ENCODE peak calls at places on chromosome 12, in nine cellular contexts. One of them, this sample, is unnamed.
A peak's percentile ranks its signal among the peaks of the same experiment; 100 is the strongest.

GRCh38 chr12:93183940-93184663 is 193.6 kb upstream of the NUDT4 start:
- DNase-seq in stimulated activated CD8-positive, alpha-beta memory T cell treated with anti-CD3 and anti-CD28 coated beads, Interleukin-7, amount 100 ng/mL, for 48 hours: no peak
- DNase-seq in GM12865: peak; percentile 81
- DNase-seq in NCI-H524: no peak
- DNase-seq in astrocyte of the spinal cord: no peak
- DNase-seq in GDM1: peak; percentile 58
- DNase-seq in iPS-NIHi11: no peak
- DNase-seq in stimulated activated CD4-positive, alpha-beta T cell treated with anti-CD3 and anti-CD28 coated beads, Interleukin-15, amount 100 ng/mL, for 1 hour: no peak
- DNase-seq in amniotic stem cell: no peak
- DNase-seq in this sample: no peak

GRCh38 chr12:93662961-93663728 is 14.0 kb upstream of the CRADD start:
- DNase-seq in GM12865: no peak
- DNase-seq in GDM1: no peak
- DNase-seq in iPS-NIHi11: no peak
- DNase-seq in astrocyte of the spinal cord: no peak
- DNase-seq in stimulated activated CD4-positive, alpha-beta T cell treated with anti-CD3 and anti-CD28 coated beads, Interleukin-15, amount 100 ng/mL, for 1 hour: no peak
- DNase-seq in amniotic stem cell: no peak
- DNase-seq in NCI-H524: no peak
- DNase-seq in stimulated activated CD8-positive, alpha-beta memory T cell treated with anti-CD3 and anti-CD28 coated beads, Interleukin-7, amount 100 ng/mL, for 48 hours: no peak
- DNase-seq in this sample: no peak

GRCh38 chr12:25364529-25365339 is 114.0 kb upstream of the KRAS start:
- DNase-seq in astrocyte of the spinal cord: no peak
- DNase-seq in GDM1: no peak
- DNase-seq in amniotic stem cell: no peak
- DNase-seq in stimulated activated CD8-positive, alpha-beta memory T cell treated with anti-CD3 and anti-CD28 coated beads, Interleukin-7, amount 100 ng/mL, for 48 hours: peak; percentile 34
- DNase-seq in NCI-H524: no peak
- DNase-seq in stimulated activated CD4-positive, alpha-beta T cell treated with anti-CD3 and anti-CD28 coated beads, Interleukin-15, amount 100 ng/mL, for 1 hour: peak; percentile 23
- DNase-seq in GM12865: peak; percentile 76
- DNase-seq in iPS-NIHi11: no peak
- DNase-seq in this sample: no peak

GRCh38 chr12:59077153-59077930 is 157.0 kb upstream of the LRIG3 start:
- DNase-seq in stimulated activated CD4-positive, alpha-beta T cell treated with anti-CD3 and anti-CD28 coated beads, Interleukin-15, amount 100 ng/mL, for 1 hour: no peak
- DNase-seq in GM12865: no peak
- DNase-seq in astrocyte of the spinal cord: no peak
- DNase-seq in stimulated activated CD8-positive, alpha-beta memory T cell treated with anti-CD3 and anti-CD28 coated beads, Interleukin-7, amount 100 ng/mL, for 48 hours: no peak
- DNase-seq in GDM1: no peak
- DNase-seq in iPS-NIHi11: no peak
- DNase-seq in amniotic stem cell: no peak
- DNase-seq in NCI-H524: no peak
- DNase-seq in this sample: no peak

GRCh38 chr12:111457577-111457976 is 51.9 kb downstream of the SH2B3 start:
- DNase-seq in GDM1: no peak
- DNase-seq in iPS-NIHi11: no peak
- DNase-seq in stimulated activated CD8-positive, alpha-beta memory T cell treated with anti-CD3 and anti-CD28 coated beads, Interleukin-7, amount 100 ng/mL, for 48 hours: no peak
- DNase-seq in NCI-H524: no peak
- DNase-seq in stimulated activated CD4-positive, alpha-beta T cell treated with anti-CD3 and anti-CD28 coated beads, Interleukin-15, amount 100 ng/mL, for 1 hour: no peak
- DNase-seq in GM12865: no peak
- DNase-seq in astrocyte of the spinal cord: no peak
- DNase-seq in amniotic stem cell: no peak
- DNase-seq in this sample: no peak

GRCh38 chr12:41980390-41980789 is 164.3 kb downstream of the GXYLT1 start:
- DNase-seq in iPS-NIHi11: no peak
- DNase-seq in GDM1: no peak
- DNase-seq in stimulated activated CD4-positive, alpha-beta T cell treated with anti-CD3 and anti-CD28 coated beads, Interleukin-15, amount 100 ng/mL, for 1 hour: no peak
- DNase-seq in NCI-H524: no peak
- DNase-seq in amniotic stem cell: no peak
- DNase-seq in GM12865: no peak
- DNase-seq in stimulated activated CD8-positive, alpha-beta memory T cell treated with anti-CD3 and anti-CD28 coated beads, Interleukin-7, amount 100 ng/mL, for 48 hours: no peak
- DNase-seq in astrocyte of the spinal cord: no peak
- DNase-seq in this sample: no peak

GRCh38 chr12:116508145-116509121 is 50.7 kb upstream of the MAP1LC3B2 start:
- DNase-seq in amniotic stem cell: no peak
- DNase-seq in GDM1: no peak
- DNase-seq in iPS-NIHi11: peak; percentile 61
- DNase-seq in astrocyte of the spinal cord: no peak
- DNase-seq in stimulated activated CD4-positive, alpha-beta T cell treated with anti-CD3 and anti-CD28 coated beads, Interleukin-15, amount 100 ng/mL, for 1 hour: peak; percentile 19
- DNase-seq in NCI-H524: peak; percentile 29
- DNase-seq in GM12865: no peak
- DNase-seq in stimulated activated CD8-positive, alpha-beta memory T cell treated with anti-CD3 and anti-CD28 coated beads, Interleukin-7, amount 100 ng/mL, for 48 hours: no peak
- DNase-seq in this sample: no peak

GRCh38 chr12:47317182-47317915 is 237.6 kb upstream of the AMIGO2 start:
- DNase-seq in stimulated activated CD8-positive, alpha-beta memory T cell treated with anti-CD3 and anti-CD28 coated beads, Interleukin-7, amount 100 ng/mL, for 48 hours: no peak
- DNase-seq in NCI-H524: no peak
- DNase-seq in stimulated activated CD4-positive, alpha-beta T cell treated with anti-CD3 and anti-CD28 coated beads, Interleukin-15, amount 100 ng/mL, for 1 hour: no peak
- DNase-seq in GDM1: no peak
- DNase-seq in astrocyte of the spinal cord: no peak
- DNase-seq in amniotic stem cell: no peak
- DNase-seq in GM12865: peak; percentile 44
- DNase-seq in iPS-NIHi11: no peak
- DNase-seq in this sample: no peak

GRCh38 chr12:100566887-100567637 is 6.4 kb upstream of the GAS2L3 start:
- DNase-seq in stimulated activated CD8-positive, alpha-beta memory T cell treated with anti-CD3 and anti-CD28 coated beads, Interleukin-7, amount 100 ng/mL, for 48 hours: no peak
- DNase-seq in NCI-H524: no peak
- DNase-seq in GM12865: peak; percentile 66
- DNase-seq in iPS-NIHi11: no peak
- DNase-seq in GDM1: peak; percentile 27
- DNase-seq in amniotic stem cell: no peak
- DNase-seq in stimulated activated CD4-positive, alpha-beta T cell treated with anti-CD3 and anti-CD28 coated beads, Interleukin-15, amount 100 ng/mL, for 1 hour: no peak
- DNase-seq in astrocyte of the spinal cord: no peak
- DNase-seq in this sample: no peak

GRCh38 chr12:132250707-132251106 is 78.7 kb downstream of the GALNT9 start:
- DNase-seq in GM12865: no peak
- DNase-seq in stimulated activated CD4-positive, alpha-beta T cell treated with anti-CD3 and anti-CD28 coated beads, Interleukin-15, amount 100 ng/mL, for 1 hour: no peak
- DNase-seq in iPS-NIHi11: no peak
- DNase-seq in amniotic stem cell: no peak
- DNase-seq in stimulated activated CD8-positive, alpha-beta memory T cell treated with anti-CD3 and anti-CD28 coated beads, Interleukin-7, amount 100 ng/mL, for 48 hours: no peak
- DNase-seq in astrocyte of the spinal cord: no peak
- DNase-seq in GDM1: no peak
- DNase-seq in NCI-H524: no peak
- DNase-seq in this sample: no peak

GRCh38 chr12:131980263-131980662 is 30.5 kb downstream of the EP400 start:
- DNase-seq in GDM1: no peak
- DNase-seq in stimulated activated CD8-positive, alpha-beta memory T cell treated with anti-CD3 and anti-CD28 coated beads, Interleukin-7, amount 100 ng/mL, for 48 hours: no peak
- DNase-seq in GM12865: no peak
- DNase-seq in iPS-NIHi11: no peak
- DNase-seq in NCI-H524: peak; percentile 3
- DNase-seq in amniotic stem cell: no peak
- DNase-seq in astrocyte of the spinal cord: no peak
- DNase-seq in stimulated activated CD4-positive, alpha-beta T cell treated with anti-CD3 and anti-CD28 coated beads, Interleukin-15, amount 100 ng/mL, for 1 hour: no peak
- DNase-seq in this sample: no peak

GRCh38 chr12:25789520-25789919 is 169.0 kb upstream of the RASSF8 start:
- DNase-seq in stimulated activated CD8-positive, alpha-beta memory T cell treated with anti-CD3 and anti-CD28 coated beads, Interleukin-7, amount 100 ng/mL, for 48 hours: no peak
- DNase-seq in astrocyte of the spinal cord: peak; percentile 47
- DNase-seq in amniotic stem cell: no peak
- DNase-seq in iPS-NIHi11: no peak
- DNase-seq in NCI-H524: no peak
- DNase-seq in GDM1: no peak
- DNase-seq in GM12865: no peak
- DNase-seq in stimulated activated CD4-positive, alpha-beta T cell treated with anti-CD3 and anti-CD28 coated beads, Interleukin-15, amount 100 ng/mL, for 1 hour: no peak
- DNase-seq in this sample: no peak

GRCh38 chr12:109744026-109744425 is 30.4 kb downstream of the FAM222A start:
- DNase-seq in NCI-H524: no peak
- DNase-seq in GDM1: no peak
- DNase-seq in amniotic stem cell: no peak
- DNase-seq in iPS-NIHi11: no peak
- DNase-seq in stimulated activated CD4-positive, alpha-beta T cell treated with anti-CD3 and anti-CD28 coated beads, Interleukin-15, amount 100 ng/mL, for 1 hour: no peak
- DNase-seq in stimulated activated CD8-positive, alpha-beta memory T cell treated with anti-CD3 and anti-CD28 coated beads, Interleukin-7, amount 100 ng/mL, for 48 hours: no peak
- DNase-seq in astrocyte of the spinal cord: no peak
- DNase-seq in GM12865: no peak
- DNase-seq in this sample: no peak

GRCh38 chr12:104306943-104307654 is 3.6 kb downstream of the EID3 start:
- DNase-seq in astrocyte of the spinal cord: no peak
- DNase-seq in GM12865: no peak
- DNase-seq in NCI-H524: no peak
- DNase-seq in stimulated activated CD4-positive, alpha-beta T cell treated with anti-CD3 and anti-CD28 coated beads, Interleukin-15, amount 100 ng/mL, for 1 hour: no peak
- DNase-seq in GDM1: no peak
- DNase-seq in iPS-NIHi11: no peak
- DNase-seq in stimulated activated CD8-positive, alpha-beta memory T cell treated with anti-CD3 and anti-CD28 coated beads, Interleukin-7, amount 100 ng/mL, for 48 hours: no peak
- DNase-seq in amniotic stem cell: no peak
- DNase-seq in this sample: no peak

GRCh38 chr12:6853626-6854025 is 1.7 kb downstream of the USP5 start:
- DNase-seq in GDM1: no peak
- DNase-seq in stimulated activated CD8-positive, alpha-beta memory T cell treated with anti-CD3 and anti-CD28 coated beads, Interleukin-7, amount 100 ng/mL, for 48 hours: no peak
- DNase-seq in astrocyte of the spinal cord: no peak
- DNase-seq in iPS-NIHi11: no peak
- DNase-seq in GM12865: no peak
- DNase-seq in amniotic stem cell: no peak
- DNase-seq in stimulated activated CD4-positive, alpha-beta T cell treated with anti-CD3 and anti-CD28 coated beads, Interleukin-15, amount 100 ng/mL, for 1 hour: no peak
- DNase-seq in NCI-H524: no peak
- DNase-seq in this sample: no peak

GRCh38 chr12:99984271-99985128 is at the start of gene ANKS1B:
- DNase-seq in stimulated activated CD8-positive, alpha-beta memory T cell treated with anti-CD3 and anti-CD28 coated beads, Interleukin-7, amount 100 ng/mL, for 48 hours: no peak
- DNase-seq in GM12865: peak; percentile 20
- DNase-seq in astrocyte of the spinal cord: peak; percentile 15
- DNase-seq in iPS-NIHi11: peak; percentile 85
- DNase-seq in amniotic stem cell: peak; percentile 47
- DNase-seq in GDM1: no peak
- DNase-seq in NCI-H524: peak; percentile 78
- DNase-seq in stimulated activated CD4-positive, alpha-beta T cell treated with anti-CD3 and anti-CD28 coated beads, Interleukin-15, amount 100 ng/mL, for 1 hour: no peak
- DNase-seq in this sample: peak; percentile 3

GRCh38 chr12:86389949-86390348 is 133.8 kb upstream of the MGAT4C start:
- DNase-seq in GDM1: no peak
- DNase-seq in amniotic stem cell: no peak
- DNase-seq in NCI-H524: no peak
- DNase-seq in iPS-NIHi11: no peak
- DNase-seq in stimulated activated CD8-positive, alpha-beta memory T cell treated with anti-CD3 and anti-CD28 coated beads, Interleukin-7, amount 100 ng/mL, for 48 hours: no peak
- DNase-seq in GM12865: no peak
- DNase-seq in stimulated activated CD4-positive, alpha-beta T cell treated with anti-CD3 and anti-CD28 coated beads, Interleukin-15, amount 100 ng/mL, for 1 hour: no peak
- DNase-seq in astrocyte of the spinal cord: peak; percentile 59
- DNase-seq in this sample: no peak

GRCh38 chr12:105967038-105967776 is 171.5 kb downstream of the NUAK1 start:
- DNase-seq in GM12865: no peak
- DNase-seq in amniotic stem cell: no peak
- DNase-seq in GDM1: no peak
- DNase-seq in NCI-H524: no peak
- DNase-seq in astrocyte of the spinal cord: peak; percentile 38
- DNase-seq in stimulated activated CD8-positive, alpha-beta memory T cell treated with anti-CD3 and anti-CD28 coated beads, Interleukin-7, amount 100 ng/mL, for 48 hours: no peak
- DNase-seq in iPS-NIHi11: no peak
- DNase-seq in stimulated activated CD4-positive, alpha-beta T cell treated with anti-CD3 and anti-CD28 coated beads, Interleukin-15, amount 100 ng/mL, for 1 hour: no peak
- DNase-seq in this sample: no peak

GRCh38 chr12:61362037-61362436 is 898.2 kb upstream of the USP15 start:
- DNase-seq in stimulated activated CD8-positive, alpha-beta memory T cell treated with anti-CD3 and anti-CD28 coated beads, Interleukin-7, amount 100 ng/mL, for 48 hours: no peak
- DNase-seq in amniotic stem cell: no peak
- DNase-seq in iPS-NIHi11: no peak
- DNase-seq in astrocyte of the spinal cord: no peak
- DNase-seq in stimulated activated CD4-positive, alpha-beta T cell treated with anti-CD3 and anti-CD28 coated beads, Interleukin-15, amount 100 ng/mL, for 1 hour: no peak
- DNase-seq in NCI-H524: no peak
- DNase-seq in GM12865: no peak
- DNase-seq in GDM1: no peak
- DNase-seq in this sample: no peak

GRCh38 chr12:122190842-122191668 is 8.1 kb downstream of the LRRC43 start:
- DNase-seq in GDM1: peak; percentile 24
- DNase-seq in amniotic stem cell: no peak
- DNase-seq in iPS-NIHi11: peak; percentile 84
- DNase-seq in stimulated activated CD8-positive, alpha-beta memory T cell treated with anti-CD3 and anti-CD28 coated beads, Interleukin-7, amount 100 ng/mL, for 48 hours: peak; percentile 46
- DNase-seq in NCI-H524: peak; percentile 63
- DNase-seq in astrocyte of the spinal cord: peak; percentile 50
- DNase-seq in stimulated activated CD4-positive, alpha-beta T cell treated with anti-CD3 and anti-CD28 coated beads, Interleukin-15, amount 100 ng/mL, for 1 hour: peak; percentile 50
- DNase-seq in GM12865: peak; percentile 78
- DNase-seq in this sample: no peak

GRCh38 chr12:79317184-79317847 is 373.4 kb downstream of the PAWR start:
- DNase-seq in amniotic stem cell: no peak
- DNase-seq in NCI-H524: no peak
- DNase-seq in iPS-NIHi11: no peak
- DNase-seq in GM12865: no peak
- DNase-seq in stimulated activated CD8-positive, alpha-beta memory T cell treated with anti-CD3 and anti-CD28 coated beads, Interleukin-7, amount 100 ng/mL, for 48 hours: no peak
- DNase-seq in astrocyte of the spinal cord: no peak
- DNase-seq in GDM1: no peak
- DNase-seq in stimulated activated CD4-positive, alpha-beta T cell treated with anti-CD3 and anti-CD28 coated beads, Interleukin-15, amount 100 ng/mL, for 1 hour: no peak
- DNase-seq in this sample: no peak

GRCh38 chr12:99911076-99911475 is 73.7 kb downstream of the ANKS1B start:
- DNase-seq in stimulated activated CD8-positive, alpha-beta memory T cell treated with anti-CD3 and anti-CD28 coated beads, Interleukin-7, amount 100 ng/mL, for 48 hours: no peak
- DNase-seq in astrocyte of the spinal cord: peak; percentile 83
- DNase-seq in iPS-NIHi11: no peak
- DNase-seq in amniotic stem cell: peak; percentile 96
- DNase-seq in NCI-H524: no peak
- DNase-seq in GM12865: no peak
- DNase-seq in GDM1: no peak
- DNase-seq in stimulated activated CD4-positive, alpha-beta T cell treated with anti-CD3 and anti-CD28 coated beads, Interleukin-15, amount 100 ng/mL, for 1 hour: no peak
- DNase-seq in this sample: no peak

GRCh38 chr12:86634706-86635410 is 378.7 kb upstream of the MGAT4C start:
- DNase-seq in iPS-NIHi11: no peak
- DNase-seq in stimulated activated CD4-positive, alpha-beta T cell treated with anti-CD3 and anti-CD28 coated beads, Interleukin-15, amount 100 ng/mL, for 1 hour: no peak
- DNase-seq in amniotic stem cell: no peak
- DNase-seq in GM12865: no peak
- DNase-seq in GDM1: no peak
- DNase-seq in stimulated activated CD8-positive, alpha-beta memory T cell treated with anti-CD3 and anti-CD28 coated beads, Interleukin-7, amount 100 ng/mL, for 48 hours: no peak
- DNase-seq in NCI-H524: no peak
- DNase-seq in astrocyte of the spinal cord: peak; percentile 5
- DNase-seq in this sample: no peak

GRCh38 chr12:123533672-123534643 is at the start of gene RILPL1:
- DNase-seq in GDM1: no peak
- DNase-seq in amniotic stem cell: no peak
- DNase-seq in stimulated activated CD4-positive, alpha-beta T cell treated with anti-CD3 and anti-CD28 coated beads, Interleukin-15, amount 100 ng/mL, for 1 hour: peak; percentile 46
- DNase-seq in NCI-H524: peak; percentile 46
- DNase-seq in GM12865: peak; percentile 48
- DNase-seq in astrocyte of the spinal cord: peak; percentile 27
- DNase-seq in stimulated activated CD8-positive, alpha-beta memory T cell treated with anti-CD3 and anti-CD28 coated beads, Interleukin-7, amount 100 ng/mL, for 48 hours: peak; percentile 4
- DNase-seq in iPS-NIHi11: peak; percentile 86
- DNase-seq in this sample: no peak

GRCh38 chr12:104519190-104519857 is 62.6 kb downstream of the CHST11 start:
- DNase-seq in stimulated activated CD4-positive, alpha-beta T cell treated with anti-CD3 and anti-CD28 coated beads, Interleukin-15, amount 100 ng/mL, for 1 hour: no peak
- DNase-seq in GM12865: no peak
- DNase-seq in NCI-H524: no peak
- DNase-seq in iPS-NIHi11: no peak
- DNase-seq in amniotic stem cell: no peak
- DNase-seq in GDM1: peak; percentile 76
- DNase-seq in stimulated activated CD8-positive, alpha-beta memory T cell treated with anti-CD3 and anti-CD28 coated beads, Interleukin-7, amount 100 ng/mL, for 48 hours: peak; percentile 17
- DNase-seq in astrocyte of the spinal cord: no peak
- DNase-seq in this sample: no peak

GRCh38 chr12:71958457-71958856 is 19.8 kb downstream of the TPH2 start:
- DNase-seq in iPS-NIHi11: no peak
- DNase-seq in GM12865: no peak
- DNase-seq in NCI-H524: no peak
- DNase-seq in stimulated activated CD8-positive, alpha-beta memory T cell treated with anti-CD3 and anti-CD28 coated beads, Interleukin-7, amount 100 ng/mL, for 48 hours: no peak
- DNase-seq in stimulated activated CD4-positive, alpha-beta T cell treated with anti-CD3 and anti-CD28 coated beads, Interleukin-15, amount 100 ng/mL, for 1 hour: no peak
- DNase-seq in GDM1: no peak
- DNase-seq in astrocyte of the spinal cord: peak; percentile 10
- DNase-seq in amniotic stem cell: no peak
- DNase-seq in this sample: no peak

GRCh38 chr12:131695968-131696367 is 14.9 kb upstream of the SFSWAP start:
- DNase-seq in amniotic stem cell: no peak
- DNase-seq in stimulated activated CD4-positive, alpha-beta T cell treated with anti-CD3 and anti-CD28 coated beads, Interleukin-15, amount 100 ng/mL, for 1 hour: no peak
- DNase-seq in iPS-NIHi11: no peak
- DNase-seq in GM12865: no peak
- DNase-seq in stimulated activated CD8-positive, alpha-beta memory T cell treated with anti-CD3 and anti-CD28 coated beads, Interleukin-7, amount 100 ng/mL, for 48 hours: no peak
- DNase-seq in NCI-H524: no peak
- DNase-seq in astrocyte of the spinal cord: no peak
- DNase-seq in GDM1: no peak
- DNase-seq in this sample: no peak

GRCh38 chr12:98745578-98746391 is 100.7 kb downstream of the APAF1 start:
- DNase-seq in astrocyte of the spinal cord: no peak
- DNase-seq in GDM1: no peak
- DNase-seq in iPS-NIHi11: no peak
- DNase-seq in amniotic stem cell: no peak
- DNase-seq in GM12865: peak; percentile 9
- DNase-seq in NCI-H524: peak; percentile 20
- DNase-seq in stimulated activated CD4-positive, alpha-beta T cell treated with anti-CD3 and anti-CD28 coated beads, Interleukin-15, amount 100 ng/mL, for 1 hour: peak; percentile 12
- DNase-seq in stimulated activated CD8-positive, alpha-beta memory T cell treated with anti-CD3 and anti-CD28 coated beads, Interleukin-7, amount 100 ng/mL, for 48 hours: no peak
- DNase-seq in this sample: no peak

GRCh38 chr12:1528791-1529190 is 65.6 kb downstream of the FBXL14 start:
- DNase-seq in stimulated activated CD4-positive, alpha-beta T cell treated with anti-CD3 and anti-CD28 coated beads, Interleukin-15, amount 100 ng/mL, for 1 hour: no peak
- DNase-seq in GDM1: no peak
- DNase-seq in NCI-H524: no peak
- DNase-seq in GM12865: no peak
- DNase-seq in stimulated activated CD8-positive, alpha-beta memory T cell treated with anti-CD3 and anti-CD28 coated beads, Interleukin-7, amount 100 ng/mL, for 48 hours: no peak
- DNase-seq in iPS-NIHi11: no peak
- DNase-seq in astrocyte of the spinal cord: no peak
- DNase-seq in amniotic stem cell: no peak
- DNase-seq in this sample: no peak

GRCh38 chr12:87157791-87158190 is 871.4 kb downstream of the C12orf50 start:
- DNase-seq in stimulated activated CD4-positive, alpha-beta T cell treated with anti-CD3 and anti-CD28 coated beads, Interleukin-15, amount 100 ng/mL, for 1 hour: no peak
- DNase-seq in NCI-H524: no peak
- DNase-seq in GM12865: no peak
- DNase-seq in GDM1: no peak
- DNase-seq in astrocyte of the spinal cord: peak; percentile 96
- DNase-seq in stimulated activated CD8-positive, alpha-beta memory T cell treated with anti-CD3 and anti-CD28 coated beads, Interleukin-7, amount 100 ng/mL, for 48 hours: no peak
- DNase-seq in iPS-NIHi11: no peak
- DNase-seq in amniotic stem cell: peak; percentile 85
- DNase-seq in this sample: no peak

GRCh38 chr12:113796086-113796827 is 169.9 kb downstream of the RBM19 start:
- DNase-seq in GDM1: no peak
- DNase-seq in stimulated activated CD8-positive, alpha-beta memory T cell treated with anti-CD3 and anti-CD28 coated beads, Interleukin-7, amount 100 ng/mL, for 48 hours: no peak
- DNase-seq in NCI-H524: no peak
- DNase-seq in astrocyte of the spinal cord: no peak
- DNase-seq in GM12865: no peak
- DNase-seq in iPS-NIHi11: no peak
- DNase-seq in amniotic stem cell: no peak
- DNase-seq in stimulated activated CD4-positive, alpha-beta T cell treated with anti-CD3 and anti-CD28 coated beads, Interleukin-15, amount 100 ng/mL, for 1 hour: no peak
- DNase-seq in this sample: no peak